ENCODE peak calls at places on chromosome 18, in five cellular contexts. D is IMR-90, M is left ventricle myocardium inferior, O is heart right ventricle, U is heart left ventricle. R is an unnamed sample. For H3K4me1, the result is how much of the 10 kb centered on the place peaks cover.

GRCh38 chr18:5132987-5133386 is 64.1 kb downstream of the AKAIN1 start:
- DNase-seq in D (no peak), M (no peak), O (no peak), U (no peak), R (no peak)

GRCh38 chr18:43590182-43590903 is 313.1 kb upstream of the SYT4 start:
- DNase-seq in D (no peak), M (no peak), O (peak), U (no peak), R (no peak)

GRCh38 chr18:7899078-7899477 is 332.0 kb downstream of the PTPRM start:
- DNase-seq in D (no peak), M (no peak), O (no peak), U (no peak), R (no peak)

GRCh38 chr18:7931763-7932162 is 364.6 kb downstream of the PTPRM start:
- DNase-seq in D (no peak), M (no peak), O (no peak), U (no peak), R (no peak)

GRCh38 chr18:72675394-72675793 is 131.3 kb upstream of the CBLN2 start:
- DNase-seq in D (no peak), M (no peak), O (no peak), U (no peak), R (peak)

GRCh38 chr18:3683483-3683882 is 233.5 kb downstream of the TGIF1 start:
- DNase-seq in D (no peak), M (no peak), O (no peak), U (no peak), R (no peak)

GRCh38 chr18:10797882-10798281 is 272.1 kb downstream of the NAPG start:
- DNase-seq in D (no peak), M (peak), O (no peak), U (no peak), R (no peak)

GRCh38 chr18:76958692-76959341 is 136.5 kb downstream of the ZNF236 start:
- DNase-seq in D (no peak), M (no peak), O (no peak), U (no peak), R (no peak)

GRCh38 chr18:55069497-55069896 is 110.2 kb upstream of the CCDC68 start:
- DNase-seq in D (no peak), M (no peak), O (no peak), U (no peak), R (no peak)

GRCh38 chr18:34999734-35000397 is 41.3 kb upstream of the MAPRE2 start:
- DNase-seq in D (no peak), M (no peak), O (no peak), U (no peak), R (no peak)

GRCh38 chr18:62182220-62182619 is 4.6 kb downstream of the PIGN start:
- DNase-seq in D (no peak), M (no peak), O (no peak), U (no peak), R (no peak)

GRCh38 chr18:58112174-58112573 is 68.1 kb downstream of the NEDD4L start:
- DNase-seq in D (no peak), M (no peak), O (no peak), U (no peak), R (no peak)

GRCh38 chr18:58110398-58110797 is 66.4 kb downstream of the NEDD4L start:
- DNase-seq in D (no peak), M (no peak), O (no peak), U (no peak), R (no peak)

GRCh38 chr18:58116815-58117214 is 72.8 kb downstream of the NEDD4L start:
- DNase-seq in D (no peak), M (no peak), O (no peak), U (no peak), R (no peak)

GRCh38 chr18:58114766-58115165 is 70.7 kb downstream of the NEDD4L start:
- DNase-seq in D (no peak), M (no peak), O (no peak), U (no peak), R (no peak)

DNA sequence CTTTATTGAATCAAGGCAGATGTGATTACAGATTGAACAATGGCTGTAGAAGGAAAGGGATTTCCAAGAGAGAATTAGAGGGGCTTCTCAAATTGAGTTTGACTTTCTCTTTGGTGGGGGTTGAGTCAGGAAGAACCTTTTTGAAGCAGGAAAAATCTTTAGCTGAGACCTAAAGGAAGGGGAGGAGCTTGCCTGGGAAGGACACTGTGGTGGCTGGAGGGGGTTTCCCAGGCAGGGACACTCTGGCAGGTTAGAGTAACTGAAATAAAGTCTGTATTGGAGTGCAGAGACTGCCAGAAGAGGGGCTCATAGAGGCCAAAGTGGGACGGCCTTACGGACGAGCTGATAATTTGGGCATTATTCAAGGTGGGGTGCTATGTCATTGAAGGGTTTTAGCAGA is 69.3 kb downstream of the NEDD4L start:
- DNase-seq in D (no peak), M (no peak), O (no peak), U (no peak), R (no peak)
- H3K4me1 ChIP-seq in D (under half), M (under half), O (under half), U (under half), R (under half)

GRCh38 chr18:48922203-48922800 is 28.5 kb downstream of the SMAD7 start:
- DNase-seq in D (no peak), M (no peak), O (no peak), U (no peak), R (no peak)

GRCh38 chr18:48922801-48923730 is 27.7 kb downstream of the SMAD7 start:
- DNase-seq in D (peak), M (peak), O (peak), U (peak), R (peak)

GRCh38 chr18:48919547-48919946 is 31.2 kb downstream of the SMAD7 start:
- DNase-seq in D (no peak), M (no peak), O (no peak), U (no peak), R (no peak)

GRCh38 chr18:48920408-48921038 is 30.2 kb downstream of the SMAD7 start:
- DNase-seq in D (no peak), M (no peak), O (no peak), U (no peak), R (no peak)

GRCh38 chr18:48921305-48922202 is 29.2 kb downstream of the SMAD7 start:
- DNase-seq in D (no peak), M (no peak), O (no peak), U (no peak), R (no peak)
- H3K4me1 ChIP-seq in D (under half), M (half or more), O (under half), U (under half), R (under half)

DNA sequence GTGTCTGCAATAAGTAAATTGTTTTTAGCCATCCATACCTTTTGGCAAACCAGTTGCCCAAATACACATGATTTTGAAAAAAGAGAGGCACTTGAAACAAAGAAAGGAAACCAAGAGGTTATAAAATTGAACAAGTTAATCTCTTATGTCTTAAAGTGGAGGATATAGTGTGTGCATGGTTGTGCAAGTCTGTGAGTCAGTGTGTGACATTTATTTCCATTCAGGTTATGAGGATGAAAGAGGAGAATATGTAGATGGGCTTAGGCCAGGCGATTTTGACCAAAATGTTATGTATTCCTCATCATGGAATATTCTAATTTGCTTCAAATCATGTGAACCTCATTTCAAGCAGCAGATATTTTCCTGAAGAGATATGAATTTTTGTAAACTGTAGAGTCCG is 123.3 kb downstream of the SETBP1 start:
- DNase-seq in D (no peak), M (no peak), O (no peak), U (no peak), R (no peak)
- H3K4me1 ChIP-seq in D (under half), M (under half), O (under half), U (under half), R (under half)

GRCh38 chr18:79403723-79404566 is 8.2 kb downstream of the NFATC1 start:
- DNase-seq in D (no peak), M (peak), O (no peak), U (peak), R (no peak)
- H3K4me1 ChIP-seq in D (under half), M (half or more), O (half or more), U (under half), R (under half)

R was measured in testis.